ENCODE peak calls at places on chromosome 12, in eight cellular contexts. One of them, this sample, is unnamed. For H3K4me1, the result is how much of the 10 kb centered on the place peaks cover.

GRCh38 chr12:105384220-105384619 is 53.7 kb downstream of the C12orf75 start:
- DNase-seq in spleen: no peak
- DNase-seq in heart left ventricle: no peak
- DNase-seq in uterus: no peak
- DNase-seq in ovary: no peak
- DNase-seq in A549: no peak
- DNase-seq in tibial nerve: no peak
- DNase-seq in endothelial cell of umbilical vein: no peak
- DNase-seq in this sample: no peak

GRCh38 chr12:64124511-64125197 is 97.4 kb downstream of the KICS2 start:
- DNase-seq in uterus: no peak
- DNase-seq in endothelial cell of umbilical vein: no peak
- DNase-seq in spleen: no peak
- DNase-seq in A549: no peak
- DNase-seq in heart left ventricle: no peak
- DNase-seq in ovary: no peak
- DNase-seq in tibial nerve: no peak
- DNase-seq in this sample: no peak

GRCh38 chr12:31732926-31733548 is 4.2 kb upstream of the AMN1 start:
- DNase-seq in spleen: no peak
- DNase-seq in A549: peak
- DNase-seq in tibial nerve: no peak
- DNase-seq in endothelial cell of umbilical vein: peak
- DNase-seq in ovary: no peak
- DNase-seq in heart left ventricle: no peak
- DNase-seq in uterus: no peak
- DNase-seq in this sample: no peak

GRCh38 chr12:78359530-78359929 is 505.0 kb upstream of the SYT1 start:
- DNase-seq in tibial nerve: no peak
- DNase-seq in ovary: peak
- DNase-seq in spleen: no peak
- DNase-seq in A549: no peak
- DNase-seq in endothelial cell of umbilical vein: no peak
- DNase-seq in uterus: peak
- DNase-seq in heart left ventricle: no peak
- DNase-seq in this sample: no peak

GRCh38 chr12:685388-685787 is 22.1 kb upstream of the NINJ2 start:
- DNase-seq in spleen: peak
- DNase-seq in A549: no peak
- DNase-seq in tibial nerve: no peak
- DNase-seq in heart left ventricle: no peak
- DNase-seq in ovary: no peak
- DNase-seq in endothelial cell of umbilical vein: peak
- DNase-seq in uterus: no peak
- DNase-seq in this sample: no peak

GRCh38 chr12:9048930-9049329 is 59.6 kb downstream of the KLRG1 start:
- DNase-seq in uterus: no peak
- DNase-seq in spleen: no peak
- DNase-seq in endothelial cell of umbilical vein: no peak
- DNase-seq in A549: no peak
- DNase-seq in tibial nerve: no peak
- DNase-seq in heart left ventricle: no peak
- DNase-seq in ovary: no peak
- DNase-seq in this sample: no peak

GRCh38 chr12:94596596-94596995 is 53.8 kb downstream of the TMCC3 start:
- DNase-seq in ovary: no peak
- DNase-seq in spleen: no peak
- DNase-seq in uterus: no peak
- DNase-seq in endothelial cell of umbilical vein: no peak
- DNase-seq in heart left ventricle: no peak
- DNase-seq in A549: no peak
- DNase-seq in tibial nerve: no peak
- DNase-seq in this sample: peak

GRCh38 chr12:69129564-69129963 is 109.8 kb upstream of the CPSF6 start:
- DNase-seq in heart left ventricle: no peak
- DNase-seq in tibial nerve: no peak
- DNase-seq in ovary: no peak
- DNase-seq in endothelial cell of umbilical vein: no peak
- DNase-seq in spleen: no peak
- DNase-seq in A549: no peak
- DNase-seq in uterus: no peak
- DNase-seq in this sample: no peak

GRCh38 chr12:122850695-122851350 is 15.6 kb downstream of the HIP1R start:
- DNase-seq in heart left ventricle: no peak
- DNase-seq in tibial nerve: no peak
- DNase-seq in ovary: no peak
- DNase-seq in spleen: no peak
- DNase-seq in endothelial cell of umbilical vein: peak
- DNase-seq in A549: no peak
- DNase-seq in uterus: no peak
- DNase-seq in this sample: no peak

GRCh38 chr12:93061414-93062099 is 132.5 kb upstream of the EEA1 start:
- DNase-seq in heart left ventricle: peak
- DNase-seq in ovary: peak
- DNase-seq in endothelial cell of umbilical vein: peak
- DNase-seq in A549: no peak
- DNase-seq in tibial nerve: no peak
- DNase-seq in spleen: no peak
- DNase-seq in uterus: no peak
- DNase-seq in this sample: peak

GRCh38 chr12:104315326-104316224 is 12.0 kb downstream of the EID3 start:
- DNase-seq in A549: no peak
- DNase-seq in endothelial cell of umbilical vein: no peak
- DNase-seq in ovary: no peak
- DNase-seq in spleen: no peak
- DNase-seq in uterus: no peak
- DNase-seq in heart left ventricle: no peak
- DNase-seq in tibial nerve: no peak
- DNase-seq in this sample: no peak

GRCh38 chr12:45415393-45415817 is 199.5 kb downstream of the ANO6 start:
- DNase-seq in heart left ventricle: peak
- DNase-seq in endothelial cell of umbilical vein: peak
- DNase-seq in spleen: no peak
- DNase-seq in A549: peak
- DNase-seq in tibial nerve: no peak
- DNase-seq in uterus: peak
- DNase-seq in ovary: no peak
- DNase-seq in this sample: no peak

GRCh38 chr12:96014932-96015599 is 18.9 kb upstream of the HAL start:
- DNase-seq in A549: no peak
- DNase-seq in tibial nerve: no peak
- DNase-seq in heart left ventricle: no peak
- DNase-seq in uterus: no peak
- DNase-seq in spleen: no peak
- DNase-seq in ovary: no peak
- DNase-seq in endothelial cell of umbilical vein: no peak
- DNase-seq in this sample: no peak

DNA sequence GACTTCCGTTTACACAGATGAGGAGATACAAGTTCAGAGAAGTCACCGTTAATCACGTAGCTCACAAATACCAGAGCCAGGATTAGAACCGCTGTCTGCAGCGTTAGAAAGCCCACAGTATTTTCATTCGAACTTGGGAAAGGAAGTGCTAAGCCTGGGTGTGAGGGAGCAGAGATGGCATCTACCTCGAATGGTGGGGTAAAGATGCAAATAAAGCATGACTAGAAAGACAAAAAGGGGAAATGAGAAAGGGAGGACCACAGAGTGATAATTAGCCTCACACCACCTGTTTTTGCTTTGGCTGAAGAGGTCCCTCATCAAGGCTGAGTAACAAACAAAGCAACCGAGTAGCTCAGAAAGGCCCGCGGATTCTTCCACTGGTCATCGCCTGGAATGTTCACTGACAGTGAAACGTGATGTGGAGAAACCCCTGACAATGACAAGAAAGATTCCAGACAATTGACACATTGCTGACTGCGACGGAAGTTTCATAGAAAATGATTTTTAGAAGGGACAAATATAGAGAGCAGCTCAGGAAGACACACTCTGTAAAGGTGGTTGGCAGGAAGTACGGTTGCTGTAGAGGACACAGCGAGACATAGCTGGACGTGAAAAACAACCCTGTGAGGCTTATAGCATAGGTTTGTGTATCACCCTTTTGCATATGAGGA is 31.5 kb upstream of the BHLHE41 start:
- DNase-seq in uterus: no peak
- DNase-seq in heart left ventricle: no peak
- DNase-seq in A549: no peak
- DNase-seq in ovary: no peak
- DNase-seq in spleen: no peak
- DNase-seq in tibial nerve: no peak
- DNase-seq in endothelial cell of umbilical vein: no peak
- DNase-seq in this sample: no peak
- TF ChIP-seq POLR2A in uterus: no peak
- TF ChIP-seq POLR2A in heart left ventricle: no peak
- TF ChIP-seq POLR2A in A549: no peak
- TF ChIP-seq POLR2A in ovary: no peak
- TF ChIP-seq POLR2A in spleen: no peak
- TF ChIP-seq POLR2A in tibial nerve: no peak
- TF ChIP-seq POLR2A in endothelial cell of umbilical vein: no peak
- TF ChIP-seq POLR2A in this sample: no peak

DNA sequence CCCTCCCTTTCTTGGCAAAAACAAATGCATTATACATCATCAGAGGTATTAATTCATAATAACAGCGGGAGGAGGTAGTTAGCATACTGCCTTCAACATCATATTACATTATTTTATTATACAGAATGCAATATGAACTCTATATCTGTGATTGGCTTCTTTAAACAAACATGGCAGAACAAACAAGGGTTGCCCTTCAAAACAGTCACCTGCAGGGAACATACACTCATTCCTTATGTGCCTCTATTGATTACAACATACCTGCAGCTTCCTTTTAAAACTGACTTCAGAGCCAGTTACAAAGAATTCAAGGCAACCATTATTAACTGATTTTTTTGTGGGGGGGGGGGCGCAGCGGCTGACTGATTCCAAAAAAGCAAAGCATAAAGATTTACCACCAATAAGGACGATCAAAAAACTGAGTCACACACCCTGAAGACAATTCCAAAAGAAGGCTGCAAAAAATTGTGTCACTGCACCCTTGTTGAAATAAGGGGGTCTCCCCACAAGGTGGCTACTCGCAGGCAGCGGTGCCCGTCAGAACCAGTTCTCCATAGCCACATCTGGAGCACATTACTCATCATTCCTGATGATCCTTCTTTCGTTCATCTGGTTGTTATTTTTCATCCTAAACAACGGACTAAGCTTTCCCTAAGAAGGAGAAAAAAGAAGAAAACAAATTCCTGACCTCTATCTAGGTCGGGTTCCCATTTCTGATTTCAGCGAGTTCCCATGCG is 51.8 kb downstream of the SMUG1 start:
- DNase-seq in endothelial cell of umbilical vein: no peak
- DNase-seq in A549: no peak
- DNase-seq in spleen: no peak
- DNase-seq in tibial nerve: no peak
- DNase-seq in heart left ventricle: no peak
- DNase-seq in ovary: no peak
- DNase-seq in uterus: no peak
- DNase-seq in this sample: no peak
- TF ChIP-seq CTCF in endothelial cell of umbilical vein: no peak
- TF ChIP-seq CTCF in A549: no peak
- TF ChIP-seq CTCF in spleen: no peak
- TF ChIP-seq CTCF in tibial nerve: no peak
- TF ChIP-seq CTCF in heart left ventricle: no peak
- TF ChIP-seq CTCF in ovary: no peak
- TF ChIP-seq CTCF in uterus: no peak
- TF ChIP-seq CTCF in this sample: no peak

DNA sequence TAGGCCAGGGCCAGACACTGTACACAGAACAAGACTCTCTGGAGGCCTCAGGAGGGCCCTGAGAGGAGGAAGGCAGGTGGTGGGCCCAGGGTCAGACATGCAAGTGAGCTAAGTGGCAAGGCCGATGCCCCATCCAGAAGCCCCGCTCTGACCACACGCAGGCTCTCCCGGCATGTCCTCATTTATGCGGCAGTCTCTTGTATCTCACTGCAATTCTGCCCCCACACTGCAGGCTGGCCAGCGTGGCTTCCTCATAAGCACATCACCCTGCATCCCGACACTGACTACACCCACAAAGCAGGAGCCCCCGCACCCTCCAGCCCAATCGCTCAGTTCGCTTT is 17.5 kb downstream of the SSH1 start:
- DNase-seq in heart left ventricle: no peak
- DNase-seq in ovary: no peak
- DNase-seq in spleen: peak
- DNase-seq in tibial nerve: no peak
- DNase-seq in endothelial cell of umbilical vein: no peak
- DNase-seq in A549: no peak
- DNase-seq in uterus: no peak
- DNase-seq in this sample: no peak
- H3K4me1 ChIP-seq in heart left ventricle: half or more
- H3K4me1 ChIP-seq in ovary: under half
- H3K4me1 ChIP-seq in spleen: half or more
- H3K4me1 ChIP-seq in tibial nerve: half or more
- H3K4me1 ChIP-seq in endothelial cell of umbilical vein: half or more
- H3K4me1 ChIP-seq in A549: half or more
- H3K4me1 ChIP-seq in uterus: under half
- H3K4me1 ChIP-seq in this sample: under half

GRCh38 chr12:56271031-56271430 is 4.3 kb downstream of the COQ10A start:
- DNase-seq in tibial nerve: no peak
- DNase-seq in heart left ventricle: no peak
- DNase-seq in A549: peak
- DNase-seq in endothelial cell of umbilical vein: peak
- DNase-seq in uterus: no peak
- DNase-seq in spleen: no peak
- DNase-seq in ovary: no peak
- DNase-seq in this sample: no peak
- TF ChIP-seq POLR2A in tibial nerve: no peak
- TF ChIP-seq POLR2A in heart left ventricle: peak
- TF ChIP-seq POLR2A in A549: no peak
- TF ChIP-seq POLR2A in endothelial cell of umbilical vein: no peak
- TF ChIP-seq POLR2A in uterus: no peak
- TF ChIP-seq POLR2A in spleen: no peak
- TF ChIP-seq POLR2A in ovary: no peak
- TF ChIP-seq POLR2A in this sample: no peak

This sample was measured in thyroid gland.